ENCODE peak calls at places on chromosomes 5 and 9, in eight cellular contexts. G is NCI-H1694, R is HT1080, N is fibroblast of mammary gland, K is MCF 10A, I is Peyer's patch, B is epithelial cell of esophagus, Z is fibroblast of the aortic adventitia. Q is an unnamed sample.

GRCh38 chr5:102421647-102422046 is 77.2 kb downstream of the SLCO6A1 start:
- DNase-seq in G (no peak), R (peak), N (no peak), K (peak), I (no peak), B (no peak), Z (no peak), Q (no peak)

GRCh38 chr9:129697956-129698757 is 32.7 kb downstream of the PRRX2 start:
- DNase-seq in G (no peak), R (no peak), N (peak), K (no peak), I (no peak), B (peak), Z (peak), Q (no peak)

GRCh38 chr9:94175669-94176068 is 83.4 kb upstream of the ZNF169 start:
- DNase-seq in G (no peak), R (peak), N (no peak), K (no peak), I (no peak), B (no peak), Z (peak), Q (no peak)

GRCh38 chr5:76819851-76820280 is 1.0 kb downstream of the F2RL1 start:
- DNase-seq in G (no peak), R (no peak), N (no peak), K (no peak), I (peak), B (no peak), Z (no peak), Q (no peak)

GRCh38 chr5:44389410-44389879 is at the start of gene FGF10:
- DNase-seq in G (peak), R (no peak), N (no peak), K (no peak), I (peak), B (peak), Z (peak), Q (peak)

GRCh38 chr5:5900350-5900749 is 477.9 kb downstream of the ICE1 start:
- DNase-seq in G (no peak), R (no peak), N (no peak), K (no peak), I (no peak), B (no peak), Z (no peak), Q (no peak)

GRCh38 chr5:117594165-117594564 is 1019.5 kb upstream of the SEMA6A start:
- DNase-seq in G (no peak), R (peak), N (peak), K (peak), I (no peak), B (no peak), Z (peak), Q (no peak)

GRCh38 chr5:128062172-128062746 is 21.3 kb upstream of the SLC12A2 start:
- DNase-seq in G (no peak), R (peak), N (peak), K (peak), I (no peak), B (peak), Z (peak), Q (no peak)

GRCh38 chr5:2591777-2592453 is 159.6 kb downstream of the IRX2 start:
- DNase-seq in G (no peak), R (no peak), N (no peak), K (peak), I (no peak), B (no peak), Z (no peak), Q (no peak)

GRCh38 chr5:159855476-159856157 is 60.7 kb upstream of the ADRA1B start:
- DNase-seq in G (no peak), R (no peak), N (peak), K (no peak), I (no peak), B (peak), Z (peak), Q (no peak)

GRCh38 chr5:172680921-172681320 is 39.9 kb downstream of the NEURL1B start:
- DNase-seq in G (no peak), R (peak), N (no peak), K (no peak), I (no peak), B (no peak), Z (no peak), Q (no peak)

GRCh38 chr9:93304574-93305496 is 120.9 kb downstream of the WNK2 start:
- DNase-seq in G (peak), R (peak), N (peak), K (peak), I (peak), B (peak), Z (peak), Q (peak)

GRCh38 chr5:4941957-4942830 is 197.9 kb upstream of the ADAMTS16 start:
- DNase-seq in G (no peak), R (peak), N (no peak), K (peak), I (peak), B (no peak), Z (no peak), Q (peak)

GRCh38 chr9:109937841-109938453 is 157.9 kb downstream of the PALM2AKAP2 start:
- DNase-seq in G (no peak), R (no peak), N (no peak), K (no peak), I (no peak), B (no peak), Z (no peak), Q (no peak)

GRCh38 chr5:133930061-133930823 is 38.2 kb downstream of the C5orf15 start:
- DNase-seq in G (no peak), R (peak), N (peak), K (peak), I (no peak), B (no peak), Z (peak), Q (no peak)

GRCh38 chr5:140043508-140043872 is 391 bp upstream of the NRG2 start:
- DNase-seq in G (no peak), R (no peak), N (peak), K (peak), I (no peak), B (no peak), Z (no peak), Q (no peak)

GRCh38 chr5:173775692-173776135 is 112.4 kb upstream of the CPEB4 start:
- DNase-seq in G (no peak), R (no peak), N (no peak), K (no peak), I (no peak), B (no peak), Z (no peak), Q (no peak)

GRCh38 chr5:159051431-159052281 is 48.1 kb downstream of the EBF1 start:
- DNase-seq in G (no peak), R (no peak), N (no peak), K (no peak), I (no peak), B (peak), Z (peak), Q (no peak)

GRCh38 chr5:126363658-126364057 is 59.6 kb upstream of the GRAMD2B start:
- DNase-seq in G (no peak), R (peak), N (peak), K (peak), I (no peak), B (peak), Z (no peak), Q (no peak)

GRCh38 chr5:81268797-81269196 is 32.6 kb upstream of the ZCCHC9 start:
- DNase-seq in G (no peak), R (peak), N (peak), K (peak), I (no peak), B (peak), Z (peak), Q (no peak)

Q was measured in neuronal stem cell.